ENCODE peak calls at places on chromosomes 11 and 22, in ten cellular contexts. A is HS-5; V is WTC11; R is cardiac fibroblast; D is keratinocyte; P is body of pancreas; X is stimulated activated CD4-positive, alpha-beta T cell treated with anti-CD3 and anti-CD28 coated beads, Interleukin-2, amount 100 ng/mL, for 48 hours; B is GF-D8; I is B cell; Z is hypothalamus. U is an unnamed sample.

GRCh38 chr11:69468911-69469885 is 12.3 kb upstream of the LINC01488 start:
- DNase-seq in B (no peak), X (no peak), P (no peak), R (no peak), Z (no peak), D (no peak), V (no peak), I (no peak), A (no peak), U (no peak)

GRCh38 chr11:128757235-128757711 is 63.4 kb downstream of the FLI1 start:
- DNase-seq in D (no peak), X (peak), V (peak), Z (no peak), P (no peak), B (peak), I (peak), A (no peak), R (peak), U (no peak)

GRCh38 chr11:64234840-64235379 is 526 bp downstream of the VEGFB start:
- DNase-seq in D (no peak), X (no peak), P (peak), B (no peak), I (peak), Z (no peak), R (no peak), A (no peak), V (peak), U (no peak)

GRCh38 chr11:72812968-72813739 is 1.1 kb upstream of the ATG16L2 start:
- DNase-seq in V (peak), D (no peak), P (peak), B (no peak), R (peak), I (peak), A (peak), Z (no peak), X (peak), U (no peak)

GRCh38 chr22:19874307-19875060 is 19.8 kb upstream of the GNB1L start:
- DNase-seq in V (peak), B (no peak), I (no peak), R (no peak), X (no peak), P (peak), Z (no peak), D (no peak), A (no peak), U (no peak)

GRCh38 chr22:49968313-49968830 is 7.8 kb downstream of the PIM3 start:
- DNase-seq in B (no peak), R (no peak), I (no peak), A (no peak), V (no peak), P (peak), D (no peak), Z (no peak), X (no peak), U (no peak)

GRCh38 chr22:49765091-49765771 is 62.4 kb downstream of the BRD1 start:
- DNase-seq in A (no peak), V (no peak), I (no peak), Z (no peak), X (no peak), R (no peak), P (no peak), B (no peak), D (no peak), U (no peak)

GRCh38 chr22:48248901-48249455 is 1486.5 kb downstream of the TBC1D22A start:
- DNase-seq in B (no peak), Z (no peak), A (no peak), I (no peak), V (no peak), X (no peak), D (no peak), R (no peak), P (no peak), U (no peak)

GRCh38 chr11:126134461-126135155 is 71.9 kb upstream of the CDON start:
- DNase-seq in D (no peak), Z (no peak), P (no peak), B (no peak), A (no peak), V (no peak), I (no peak), X (no peak), R (no peak), U (no peak)

GRCh38 chr11:117704416-117705150 is 92.4 kb downstream of the DSCAML1 start:
- DNase-seq in Z (no peak), B (no peak), X (no peak), V (no peak), A (no peak), I (no peak), R (no peak), P (no peak), D (no peak), U (no peak)

GRCh38 chr11:101867951-101868350 is 46.9 kb upstream of the CEP126 start:
- DNase-seq in P (no peak), D (no peak), R (peak), V (no peak), Z (no peak), A (no peak), X (no peak), B (no peak), I (no peak), U (no peak)

GRCh38 chr11:134063991-134064747 is 4.7 kb upstream of the JAM3 start:
- DNase-seq in Z (no peak), I (no peak), P (no peak), A (no peak), X (no peak), V (no peak), B (no peak), D (no peak), R (no peak), U (no peak)

GRCh38 chr11:132520199-132520598 is 1012.1 kb downstream of the OPCML start:
- DNase-seq in V (no peak), X (no peak), P (no peak), R (no peak), B (no peak), D (no peak), I (no peak), A (peak), Z (no peak), U (no peak)

GRCh38 chr22:46875089-46875488 is 112.6 kb downstream of the TBC1D22A start:
- DNase-seq in V (no peak), D (no peak), I (no peak), Z (no peak), P (no peak), R (no peak), B (no peak), X (no peak), A (no peak), U (no peak)

GRCh38 chr11:125553357-125553756 is 15.9 kb upstream of the EI24 start:
- DNase-seq in R (no peak), A (no peak), P (no peak), V (no peak), D (no peak), B (no peak), X (no peak), Z (no peak), I (no peak), U (no peak)